ENCODE peak calls at places on chromosomes 6 and 20, in eight cellular contexts. One of them, this sample, is unnamed.
A peak's percentile ranks its signal among the peaks of the same experiment; 100 is the strongest.

GRCh38 chr6:118725944-118726343 is 74.6 kb upstream of the CEP85L start:
- DNase-seq in NCI-H524: no peak
- DNase-seq in activated naive CD4-positive, alpha-beta T cell treated with Interleukin-2 at 50 U/mL for 16 hours: peak; percentile 74
- DNase-seq in HTR-8/SVneo: no peak
- DNase-seq in fibroblast of the conjunctiva: no peak
- DNase-seq in effector CD4-positive, alpha-beta T cell: peak; percentile 48
- DNase-seq in lower leg skin: no peak
- DNase-seq in WTC11: no peak
- DNase-seq in this sample: no peak

GRCh38 chr6:131062245-131063027 is 609 bp downstream of the EPB41L2 start:
- DNase-seq in NCI-H524: peak; percentile 45
- DNase-seq in activated naive CD4-positive, alpha-beta T cell treated with Interleukin-2 at 50 U/mL for 16 hours: peak; percentile 9
- DNase-seq in HTR-8/SVneo: no peak
- DNase-seq in fibroblast of the conjunctiva: no peak
- DNase-seq in effector CD4-positive, alpha-beta T cell: no peak
- DNase-seq in lower leg skin: peak; percentile 86
- DNase-seq in WTC11: peak; percentile 22
- DNase-seq in this sample: peak; percentile 29

GRCh38 chr20:32114305-32114960 is 4.9 kb downstream of the TM9SF4 start:
- DNase-seq in NCI-H524: no peak
- DNase-seq in activated naive CD4-positive, alpha-beta T cell treated with Interleukin-2 at 50 U/mL for 16 hours: no peak
- DNase-seq in HTR-8/SVneo: no peak
- DNase-seq in fibroblast of the conjunctiva: no peak
- DNase-seq in effector CD4-positive, alpha-beta T cell: no peak
- DNase-seq in lower leg skin: peak; percentile 69
- DNase-seq in WTC11: no peak
- DNase-seq in this sample: no peak

GRCh38 chr20:34984756-34985261 is 29.1 kb downstream of the MYH7B start:
- DNase-seq in NCI-H524: no peak
- DNase-seq in activated naive CD4-positive, alpha-beta T cell treated with Interleukin-2 at 50 U/mL for 16 hours: no peak
- DNase-seq in HTR-8/SVneo: no peak
- DNase-seq in fibroblast of the conjunctiva: no peak
- DNase-seq in effector CD4-positive, alpha-beta T cell: no peak
- DNase-seq in lower leg skin: no peak
- DNase-seq in WTC11: no peak
- DNase-seq in this sample: no peak

GRCh38 chr20:37426106-37426505 is 80.2 kb downstream of the SRC start:
- DNase-seq in NCI-H524: peak; percentile 70
- DNase-seq in activated naive CD4-positive, alpha-beta T cell treated with Interleukin-2 at 50 U/mL for 16 hours: no peak
- DNase-seq in HTR-8/SVneo: no peak
- DNase-seq in fibroblast of the conjunctiva: no peak
- DNase-seq in effector CD4-positive, alpha-beta T cell: no peak
- DNase-seq in lower leg skin: no peak
- DNase-seq in WTC11: no peak
- DNase-seq in this sample: no peak

GRCh38 chr6:88870728-88871330 is 92.6 kb downstream of the RNGTT start:
- DNase-seq in NCI-H524: peak; percentile 82
- DNase-seq in activated naive CD4-positive, alpha-beta T cell treated with Interleukin-2 at 50 U/mL for 16 hours: peak; percentile 15
- DNase-seq in HTR-8/SVneo: peak; percentile 18
- DNase-seq in fibroblast of the conjunctiva: peak; percentile 49
- DNase-seq in effector CD4-positive, alpha-beta T cell: peak; percentile 45
- DNase-seq in lower leg skin: no peak
- DNase-seq in WTC11: no peak
- DNase-seq in this sample: peak; percentile 14

GRCh38 chr20:48025061-48025515 is 239.8 kb upstream of the SULF2 start:
- DNase-seq in NCI-H524: peak; percentile 77
- DNase-seq in activated naive CD4-positive, alpha-beta T cell treated with Interleukin-2 at 50 U/mL for 16 hours: no peak
- DNase-seq in HTR-8/SVneo: no peak
- DNase-seq in fibroblast of the conjunctiva: peak; percentile 56
- DNase-seq in effector CD4-positive, alpha-beta T cell: no peak
- DNase-seq in lower leg skin: peak; percentile 89
- DNase-seq in WTC11: peak; percentile 41
- DNase-seq in this sample: no peak

GRCh38 chr6:157754351-157754750 is 68.7 kb upstream of the SNX9 start:
- DNase-seq in NCI-H524: no peak
- DNase-seq in activated naive CD4-positive, alpha-beta T cell treated with Interleukin-2 at 50 U/mL for 16 hours: no peak
- DNase-seq in HTR-8/SVneo: no peak
- DNase-seq in fibroblast of the conjunctiva: no peak
- DNase-seq in effector CD4-positive, alpha-beta T cell: no peak
- DNase-seq in lower leg skin: no peak
- DNase-seq in WTC11: no peak
- DNase-seq in this sample: no peak

GRCh38 chr6:13548500-13549210 is 25.7 kb upstream of the SIRT5 start:
- DNase-seq in NCI-H524: no peak
- DNase-seq in activated naive CD4-positive, alpha-beta T cell treated with Interleukin-2 at 50 U/mL for 16 hours: no peak
- DNase-seq in HTR-8/SVneo: no peak
- DNase-seq in fibroblast of the conjunctiva: no peak
- DNase-seq in effector CD4-positive, alpha-beta T cell: no peak
- DNase-seq in lower leg skin: no peak
- DNase-seq in WTC11: peak; percentile 26
- DNase-seq in this sample: no peak

GRCh38 chr20:50376179-50376887 is 133.8 kb upstream of the PTPN1 start:
- DNase-seq in NCI-H524: no peak
- DNase-seq in activated naive CD4-positive, alpha-beta T cell treated with Interleukin-2 at 50 U/mL for 16 hours: no peak
- DNase-seq in HTR-8/SVneo: no peak
- DNase-seq in fibroblast of the conjunctiva: no peak
- DNase-seq in effector CD4-positive, alpha-beta T cell: no peak
- DNase-seq in lower leg skin: no peak
- DNase-seq in WTC11: no peak
- DNase-seq in this sample: no peak

GRCh38 chr6:29958046-29958445 is 15.7 kb downstream of the HLA-A start:
- DNase-seq in NCI-H524: no peak
- DNase-seq in activated naive CD4-positive, alpha-beta T cell treated with Interleukin-2 at 50 U/mL for 16 hours: no peak
- DNase-seq in HTR-8/SVneo: no peak
- DNase-seq in fibroblast of the conjunctiva: no peak
- DNase-seq in effector CD4-positive, alpha-beta T cell: no peak
- DNase-seq in lower leg skin: no peak
- DNase-seq in WTC11: no peak
- DNase-seq in this sample: no peak

GRCh38 chr20:58577871-58578615 is 62.8 kb upstream of the APCDD1L start:
- DNase-seq in NCI-H524: no peak
- DNase-seq in activated naive CD4-positive, alpha-beta T cell treated with Interleukin-2 at 50 U/mL for 16 hours: no peak
- DNase-seq in HTR-8/SVneo: no peak
- DNase-seq in fibroblast of the conjunctiva: no peak
- DNase-seq in effector CD4-positive, alpha-beta T cell: no peak
- DNase-seq in lower leg skin: peak; percentile 65
- DNase-seq in WTC11: peak; percentile 12
- DNase-seq in this sample: no peak

GRCh38 chr6:51927450-51927849 is 160.0 kb downstream of the PKHD1 start:
- DNase-seq in NCI-H524: no peak
- DNase-seq in activated naive CD4-positive, alpha-beta T cell treated with Interleukin-2 at 50 U/mL for 16 hours: no peak
- DNase-seq in HTR-8/SVneo: no peak
- DNase-seq in fibroblast of the conjunctiva: no peak
- DNase-seq in effector CD4-positive, alpha-beta T cell: no peak
- DNase-seq in lower leg skin: no peak
- DNase-seq in WTC11: no peak
- DNase-seq in this sample: no peak

GRCh38 chr20:13221673-13222318 is 722 bp downstream of the ISM1 start:
- DNase-seq in NCI-H524: peak; percentile 66
- DNase-seq in activated naive CD4-positive, alpha-beta T cell treated with Interleukin-2 at 50 U/mL for 16 hours: peak; percentile 69
- DNase-seq in HTR-8/SVneo: peak; percentile 29
- DNase-seq in fibroblast of the conjunctiva: peak; percentile 36
- DNase-seq in effector CD4-positive, alpha-beta T cell: peak; percentile 46
- DNase-seq in lower leg skin: peak; percentile 87
- DNase-seq in WTC11: peak; percentile 71
- DNase-seq in this sample: peak; percentile 88

GRCh38 chr20:47319517-47320252 is 36.8 kb downstream of the ZMYND8 start:
- DNase-seq in NCI-H524: no peak
- DNase-seq in activated naive CD4-positive, alpha-beta T cell treated with Interleukin-2 at 50 U/mL for 16 hours: no peak
- DNase-seq in HTR-8/SVneo: no peak
- DNase-seq in fibroblast of the conjunctiva: no peak
- DNase-seq in effector CD4-positive, alpha-beta T cell: no peak
- DNase-seq in lower leg skin: peak; percentile 91
- DNase-seq in WTC11: peak; percentile 83
- DNase-seq in this sample: peak; percentile 36

GRCh38 chr6:147933201-147933600 is 409.4 kb upstream of the SASH1 start:
- DNase-seq in NCI-H524: no peak
- DNase-seq in activated naive CD4-positive, alpha-beta T cell treated with Interleukin-2 at 50 U/mL for 16 hours: no peak
- DNase-seq in HTR-8/SVneo: no peak
- DNase-seq in fibroblast of the conjunctiva: no peak
- DNase-seq in effector CD4-positive, alpha-beta T cell: no peak
- DNase-seq in lower leg skin: no peak
- DNase-seq in WTC11: no peak
- DNase-seq in this sample: no peak

GRCh38 chr6:33040157-33040556 is 30.8 kb upstream of the HLA-DOA start:
- DNase-seq in NCI-H524: no peak
- DNase-seq in activated naive CD4-positive, alpha-beta T cell treated with Interleukin-2 at 50 U/mL for 16 hours: no peak
- DNase-seq in HTR-8/SVneo: no peak
- DNase-seq in fibroblast of the conjunctiva: no peak
- DNase-seq in effector CD4-positive, alpha-beta T cell: no peak
- DNase-seq in lower leg skin: no peak
- DNase-seq in WTC11: no peak
- DNase-seq in this sample: no peak

GRCh38 chr6:160088069-160088773 is 33.4 kb upstream of the SLC22A1 start:
- DNase-seq in NCI-H524: peak; percentile 72
- DNase-seq in activated naive CD4-positive, alpha-beta T cell treated with Interleukin-2 at 50 U/mL for 16 hours: no peak
- DNase-seq in HTR-8/SVneo: peak; percentile 79
- DNase-seq in fibroblast of the conjunctiva: peak; percentile 80
- DNase-seq in effector CD4-positive, alpha-beta T cell: no peak
- DNase-seq in lower leg skin: peak; percentile 89
- DNase-seq in WTC11: peak; percentile 63
- DNase-seq in this sample: peak; percentile 94

GRCh38 chr6:157019115-157019628 is 242.0 kb downstream of the ARID1B start:
- DNase-seq in NCI-H524: peak; percentile 93
- DNase-seq in activated naive CD4-positive, alpha-beta T cell treated with Interleukin-2 at 50 U/mL for 16 hours: no peak
- DNase-seq in HTR-8/SVneo: no peak
- DNase-seq in fibroblast of the conjunctiva: no peak
- DNase-seq in effector CD4-positive, alpha-beta T cell: no peak
- DNase-seq in lower leg skin: no peak
- DNase-seq in WTC11: no peak
- DNase-seq in this sample: peak; percentile 5

GRCh38 chr20:17533396-17533795 is 2.2 kb upstream of the BFSP1 start:
- DNase-seq in NCI-H524: peak; percentile 75
- DNase-seq in activated naive CD4-positive, alpha-beta T cell treated with Interleukin-2 at 50 U/mL for 16 hours: no peak
- DNase-seq in HTR-8/SVneo: peak; percentile 73
- DNase-seq in fibroblast of the conjunctiva: peak; percentile 40
- DNase-seq in effector CD4-positive, alpha-beta T cell: no peak
- DNase-seq in lower leg skin: no peak
- DNase-seq in WTC11: no peak
- DNase-seq in this sample: peak; percentile 64

GRCh38 chr20:47591231-47591630 is 89.5 kb downstream of the NCOA3 start:
- DNase-seq in NCI-H524: no peak
- DNase-seq in activated naive CD4-positive, alpha-beta T cell treated with Interleukin-2 at 50 U/mL for 16 hours: no peak
- DNase-seq in HTR-8/SVneo: no peak
- DNase-seq in fibroblast of the conjunctiva: no peak
- DNase-seq in effector CD4-positive, alpha-beta T cell: no peak
- DNase-seq in lower leg skin: no peak
- DNase-seq in WTC11: no peak
- DNase-seq in this sample: no peak

GRCh38 chr20:16528078-16528477 is 45.2 kb downstream of the KIF16B start:
- DNase-seq in NCI-H524: no peak
- DNase-seq in activated naive CD4-positive, alpha-beta T cell treated with Interleukin-2 at 50 U/mL for 16 hours: no peak
- DNase-seq in HTR-8/SVneo: peak; percentile 38
- DNase-seq in fibroblast of the conjunctiva: peak; percentile 61
- DNase-seq in effector CD4-positive, alpha-beta T cell: no peak
- DNase-seq in lower leg skin: no peak
- DNase-seq in WTC11: no peak
- DNase-seq in this sample: peak; percentile 81

GRCh38 chr6:143746202-143747119 is 68.7 kb downstream of the PHACTR2 start:
- DNase-seq in NCI-H524: no peak
- DNase-seq in activated naive CD4-positive, alpha-beta T cell treated with Interleukin-2 at 50 U/mL for 16 hours: no peak
- DNase-seq in HTR-8/SVneo: no peak
- DNase-seq in fibroblast of the conjunctiva: no peak
- DNase-seq in effector CD4-positive, alpha-beta T cell: no peak
- DNase-seq in lower leg skin: no peak
- DNase-seq in WTC11: peak; percentile 63
- DNase-seq in this sample: no peak

GRCh38 chr6:4687989-4688947 is 87.9 kb upstream of the CDYL start:
- DNase-seq in NCI-H524: no peak
- DNase-seq in activated naive CD4-positive, alpha-beta T cell treated with Interleukin-2 at 50 U/mL for 16 hours: no peak
- DNase-seq in HTR-8/SVneo: peak; percentile 71
- DNase-seq in fibroblast of the conjunctiva: peak; percentile 57
- DNase-seq in effector CD4-positive, alpha-beta T cell: no peak
- DNase-seq in lower leg skin: peak; percentile 80
- DNase-seq in WTC11: no peak
- DNase-seq in this sample: peak; percentile 71

GRCh38 chr6:138550346-138550767 is 51.1 kb upstream of the NHSL1 start:
- DNase-seq in NCI-H524: no peak
- DNase-seq in activated naive CD4-positive, alpha-beta T cell treated with Interleukin-2 at 50 U/mL for 16 hours: no peak
- DNase-seq in HTR-8/SVneo: no peak
- DNase-seq in fibroblast of the conjunctiva: no peak
- DNase-seq in effector CD4-positive, alpha-beta T cell: no peak
- DNase-seq in lower leg skin: no peak
- DNase-seq in WTC11: no peak
- DNase-seq in this sample: no peak

GRCh38 chr6:137148291-137149076 is 25.0 kb downstream of the IL22RA2 start:
- DNase-seq in NCI-H524: no peak
- DNase-seq in activated naive CD4-positive, alpha-beta T cell treated with Interleukin-2 at 50 U/mL for 16 hours: no peak
- DNase-seq in HTR-8/SVneo: no peak
- DNase-seq in fibroblast of the conjunctiva: peak; percentile 30
- DNase-seq in effector CD4-positive, alpha-beta T cell: no peak
- DNase-seq in lower leg skin: no peak
- DNase-seq in WTC11: no peak
- DNase-seq in this sample: no peak

GRCh38 chr6:64217721-64218603 is 582.4 kb downstream of the PHF3 start:
- DNase-seq in NCI-H524: no peak
- DNase-seq in activated naive CD4-positive, alpha-beta T cell treated with Interleukin-2 at 50 U/mL for 16 hours: no peak
- DNase-seq in HTR-8/SVneo: no peak
- DNase-seq in fibroblast of the conjunctiva: no peak
- DNase-seq in effector CD4-positive, alpha-beta T cell: no peak
- DNase-seq in lower leg skin: no peak
- DNase-seq in WTC11: no peak
- DNase-seq in this sample: peak; percentile 3

GRCh38 chr6:105994522-105995402 is 91.4 kb upstream of the PRDM1 start:
- DNase-seq in NCI-H524: peak; percentile 34
- DNase-seq in activated naive CD4-positive, alpha-beta T cell treated with Interleukin-2 at 50 U/mL for 16 hours: peak; percentile 61
- DNase-seq in HTR-8/SVneo: peak; percentile 38
- DNase-seq in fibroblast of the conjunctiva: peak; percentile 18
- DNase-seq in effector CD4-positive, alpha-beta T cell: peak; percentile 26
- DNase-seq in lower leg skin: peak; percentile 94
- DNase-seq in WTC11: peak; percentile 65
- DNase-seq in this sample: peak; percentile 81

GRCh38 chr20:20373046-20373706 is 5.3 kb downstream of the INSM1 start:
- DNase-seq in NCI-H524: peak; percentile 88
- DNase-seq in activated naive CD4-positive, alpha-beta T cell treated with Interleukin-2 at 50 U/mL for 16 hours: no peak
- DNase-seq in HTR-8/SVneo: no peak
- DNase-seq in fibroblast of the conjunctiva: no peak
- DNase-seq in effector CD4-positive, alpha-beta T cell: no peak
- DNase-seq in lower leg skin: peak; percentile 82
- DNase-seq in WTC11: no peak
- DNase-seq in this sample: no peak

GRCh38 chr6:137044366-137045220 is at the start of gene IL20RA:
- DNase-seq in NCI-H524: peak; percentile 32
- DNase-seq in activated naive CD4-positive, alpha-beta T cell treated with Interleukin-2 at 50 U/mL for 16 hours: no peak
- DNase-seq in HTR-8/SVneo: peak; percentile 25
- DNase-seq in fibroblast of the conjunctiva: no peak
- DNase-seq in effector CD4-positive, alpha-beta T cell: no peak
- DNase-seq in lower leg skin: peak; percentile 89
- DNase-seq in WTC11: peak; percentile 59
- DNase-seq in this sample: peak; percentile 61

GRCh38 chr6:44456070-44456965 is 68.8 kb downstream of the CDC5L start:
- DNase-seq in NCI-H524: peak; percentile 62
- DNase-seq in activated naive CD4-positive, alpha-beta T cell treated with Interleukin-2 at 50 U/mL for 16 hours: peak; percentile 40
- DNase-seq in HTR-8/SVneo: peak; percentile 77
- DNase-seq in fibroblast of the conjunctiva: peak; percentile 42
- DNase-seq in effector CD4-positive, alpha-beta T cell: peak; percentile 18
- DNase-seq in lower leg skin: no peak
- DNase-seq in WTC11: no peak
- DNase-seq in this sample: peak; percentile 74

GRCh38 chr6:160041608-160042007 is 72.7 kb downstream of the IGF2R start:
- DNase-seq in NCI-H524: no peak
- DNase-seq in activated naive CD4-positive, alpha-beta T cell treated with Interleukin-2 at 50 U/mL for 16 hours: no peak
- DNase-seq in HTR-8/SVneo: no peak
- DNase-seq in fibroblast of the conjunctiva: peak; percentile 83
- DNase-seq in effector CD4-positive, alpha-beta T cell: no peak
- DNase-seq in lower leg skin: peak; percentile 79
- DNase-seq in WTC11: no peak
- DNase-seq in this sample: peak; percentile 55